ENCODE peak calls at places on chromosome 12, in six cellular contexts. One of them, this sample, is unnamed.

GRCh38 chr12:121260091-121260490 is 36.4 kb downstream of the CAMKK2 start:
- DNase-seq in A172: no peak
- DNase-seq in CD8-positive, alpha-beta T cell: no peak
- DNase-seq in astrocyte of the hippocampus: no peak
- DNase-seq in fibroblast of the conjunctiva: no peak
- DNase-seq in body of pancreas: no peak
- DNase-seq in this sample: no peak

GRCh38 chr12:19912996-19913395 is 455.3 kb upstream of the PDE3A start:
- DNase-seq in CD8-positive, alpha-beta T cell: no peak
- DNase-seq in fibroblast of the conjunctiva: no peak
- DNase-seq in astrocyte of the hippocampus: no peak
- DNase-seq in A172: no peak
- DNase-seq in body of pancreas: no peak
- DNase-seq in this sample: no peak

GRCh38 chr12:118015944-118016343 is 559 bp upstream of the RFC5 start:
- DNase-seq in CD8-positive, alpha-beta T cell: no peak
- DNase-seq in body of pancreas: no peak
- DNase-seq in A172: no peak
- DNase-seq in astrocyte of the hippocampus: no peak
- DNase-seq in fibroblast of the conjunctiva: no peak
- DNase-seq in this sample: no peak

GRCh38 chr12:101819467-101819866 is 11.3 kb downstream of the GNPTAB start:
- DNase-seq in astrocyte of the hippocampus: no peak
- DNase-seq in fibroblast of the conjunctiva: no peak
- DNase-seq in CD8-positive, alpha-beta T cell: no peak
- DNase-seq in body of pancreas: no peak
- DNase-seq in A172: no peak
- DNase-seq in this sample: no peak

GRCh38 chr12:114425031-114425626 is 19.2 kb upstream of the TBX5 start:
- DNase-seq in CD8-positive, alpha-beta T cell: no peak
- DNase-seq in fibroblast of the conjunctiva: no peak
- DNase-seq in body of pancreas: no peak
- DNase-seq in A172: no peak
- DNase-seq in astrocyte of the hippocampus: no peak
- DNase-seq in this sample: peak

GRCh38 chr12:70919597-70920035 is 922 bp downstream of the PTPRR start:
- DNase-seq in body of pancreas: no peak
- DNase-seq in fibroblast of the conjunctiva: no peak
- DNase-seq in astrocyte of the hippocampus: peak
- DNase-seq in CD8-positive, alpha-beta T cell: no peak
- DNase-seq in A172: peak
- DNase-seq in this sample: peak

GRCh38 chr12:128983371-128983770 is 130.1 kb downstream of the GLT1D1 start:
- DNase-seq in CD8-positive, alpha-beta T cell: no peak
- DNase-seq in fibroblast of the conjunctiva: no peak
- DNase-seq in body of pancreas: no peak
- DNase-seq in A172: no peak
- DNase-seq in astrocyte of the hippocampus: no peak
- DNase-seq in this sample: no peak

GRCh38 chr12:53729659-53730058 is 2.4 kb upstream of the CALCOCO1 start:
- DNase-seq in body of pancreas: no peak
- DNase-seq in CD8-positive, alpha-beta T cell: no peak
- DNase-seq in astrocyte of the hippocampus: no peak
- DNase-seq in A172: no peak
- DNase-seq in fibroblast of the conjunctiva: no peak
- DNase-seq in this sample: no peak

GRCh38 chr12:135127-135526 is 68.6 kb downstream of the IQSEC3 start:
- DNase-seq in CD8-positive, alpha-beta T cell: no peak
- DNase-seq in A172: no peak
- DNase-seq in fibroblast of the conjunctiva: no peak
- DNase-seq in astrocyte of the hippocampus: no peak
- DNase-seq in body of pancreas: no peak
- DNase-seq in this sample: no peak

GRCh38 chr12:29744365-29744764 is 39.4 kb downstream of the TMTC1 start:
- DNase-seq in astrocyte of the hippocampus: no peak
- DNase-seq in CD8-positive, alpha-beta T cell: no peak
- DNase-seq in fibroblast of the conjunctiva: no peak
- DNase-seq in A172: no peak
- DNase-seq in body of pancreas: no peak
- DNase-seq in this sample: no peak

GRCh38 chr12:107328442-107329133 is 235.2 kb upstream of the CRY1 start:
- DNase-seq in fibroblast of the conjunctiva: no peak
- DNase-seq in CD8-positive, alpha-beta T cell: no peak
- DNase-seq in body of pancreas: no peak
- DNase-seq in astrocyte of the hippocampus: peak
- DNase-seq in A172: peak
- DNase-seq in this sample: peak

GRCh38 chr12:55705802-55706402 is 1.8 kb downstream of the ITGA7 start:
- DNase-seq in A172: no peak
- DNase-seq in body of pancreas: no peak
- DNase-seq in astrocyte of the hippocampus: no peak
- DNase-seq in fibroblast of the conjunctiva: no peak
- DNase-seq in CD8-positive, alpha-beta T cell: no peak
- DNase-seq in this sample: peak

GRCh38 chr12:27667540-27667939 is 28.7 kb upstream of the REP15 start:
- DNase-seq in body of pancreas: no peak
- DNase-seq in fibroblast of the conjunctiva: peak
- DNase-seq in A172: no peak
- DNase-seq in astrocyte of the hippocampus: peak
- DNase-seq in CD8-positive, alpha-beta T cell: no peak
- DNase-seq in this sample: no peak

GRCh38 chr12:75747572-75747995 is 236.2 kb upstream of the KRR1 start:
- DNase-seq in astrocyte of the hippocampus: peak
- DNase-seq in A172: peak
- DNase-seq in CD8-positive, alpha-beta T cell: no peak
- DNase-seq in body of pancreas: no peak
- DNase-seq in fibroblast of the conjunctiva: peak
- DNase-seq in this sample: peak

GRCh38 chr12:69966409-69966808 is 141.4 kb downstream of the MYRFL start:
- DNase-seq in astrocyte of the hippocampus: peak
- DNase-seq in CD8-positive, alpha-beta T cell: no peak
- DNase-seq in body of pancreas: no peak
- DNase-seq in A172: peak
- DNase-seq in fibroblast of the conjunctiva: no peak
- DNase-seq in this sample: no peak

GRCh38 chr12:49323524-49324097 is 556 bp downstream of the TROAP start:
- DNase-seq in fibroblast of the conjunctiva: no peak
- DNase-seq in astrocyte of the hippocampus: no peak
- DNase-seq in CD8-positive, alpha-beta T cell: no peak
- DNase-seq in body of pancreas: no peak
- DNase-seq in A172: no peak
- DNase-seq in this sample: no peak

GRCh38 chr12:96981053-96981452 is 74.0 kb downstream of the NEDD1 start:
- DNase-seq in fibroblast of the conjunctiva: peak
- DNase-seq in body of pancreas: no peak
- DNase-seq in CD8-positive, alpha-beta T cell: no peak
- DNase-seq in astrocyte of the hippocampus: peak
- DNase-seq in A172: peak
- DNase-seq in this sample: no peak

GRCh38 chr12:39441963-39442894 is 691 bp downstream of the KIF21A start:
- DNase-seq in body of pancreas: no peak
- DNase-seq in A172: peak
- DNase-seq in astrocyte of the hippocampus: peak
- DNase-seq in fibroblast of the conjunctiva: no peak
- DNase-seq in CD8-positive, alpha-beta T cell: peak
- DNase-seq in this sample: peak

GRCh38 chr12:50751921-50752721 is 11.8 kb upstream of the ATF1 start:
- DNase-seq in astrocyte of the hippocampus: no peak
- DNase-seq in A172: peak
- DNase-seq in CD8-positive, alpha-beta T cell: no peak
- DNase-seq in body of pancreas: no peak
- DNase-seq in fibroblast of the conjunctiva: no peak
- DNase-seq in this sample: peak

GRCh38 chr12:11976005-11976404 is 94.7 kb upstream of the BCL2L14 start:
- DNase-seq in A172: no peak
- DNase-seq in body of pancreas: no peak
- DNase-seq in fibroblast of the conjunctiva: no peak
- DNase-seq in CD8-positive, alpha-beta T cell: no peak
- DNase-seq in astrocyte of the hippocampus: no peak
- DNase-seq in this sample: no peak

GRCh38 chr12:76220980-76221379 is 127.2 kb downstream of the BBS10 start:
- DNase-seq in body of pancreas: no peak
- DNase-seq in fibroblast of the conjunctiva: no peak
- DNase-seq in CD8-positive, alpha-beta T cell: no peak
- DNase-seq in A172: no peak
- DNase-seq in astrocyte of the hippocampus: no peak
- DNase-seq in this sample: no peak

GRCh38 chr12:70839544-70839943 is 81.0 kb downstream of the PTPRR start:
- DNase-seq in fibroblast of the conjunctiva: no peak
- DNase-seq in A172: no peak
- DNase-seq in astrocyte of the hippocampus: no peak
- DNase-seq in CD8-positive, alpha-beta T cell: no peak
- DNase-seq in body of pancreas: no peak
- DNase-seq in this sample: no peak

GRCh38 chr12:6405963-6406362 is 22.0 kb downstream of the LTBR start:
- DNase-seq in body of pancreas: no peak
- DNase-seq in astrocyte of the hippocampus: no peak
- DNase-seq in A172: no peak
- DNase-seq in CD8-positive, alpha-beta T cell: no peak
- DNase-seq in fibroblast of the conjunctiva: no peak
- DNase-seq in this sample: no peak

GRCh38 chr12:124298685-124299410 is 4.0 kb downstream of the RFLNA start:
- DNase-seq in astrocyte of the hippocampus: no peak
- DNase-seq in body of pancreas: no peak
- DNase-seq in A172: no peak
- DNase-seq in CD8-positive, alpha-beta T cell: no peak
- DNase-seq in fibroblast of the conjunctiva: no peak
- DNase-seq in this sample: no peak

GRCh38 chr12:15276088-15276698 is 46.1 kb upstream of the PTPRO start:
- DNase-seq in astrocyte of the hippocampus: peak
- DNase-seq in A172: peak
- DNase-seq in body of pancreas: peak
- DNase-seq in CD8-positive, alpha-beta T cell: no peak
- DNase-seq in fibroblast of the conjunctiva: peak
- DNase-seq in this sample: peak

GRCh38 chr12:96698521-96698920 is 208.5 kb upstream of the NEDD1 start:
- DNase-seq in A172: no peak
- DNase-seq in CD8-positive, alpha-beta T cell: no peak
- DNase-seq in fibroblast of the conjunctiva: no peak
- DNase-seq in body of pancreas: no peak
- DNase-seq in astrocyte of the hippocampus: no peak
- DNase-seq in this sample: no peak

GRCh38 chr12:123513805-123514204 is 19.7 kb downstream of the RILPL1 start:
- DNase-seq in CD8-positive, alpha-beta T cell: no peak
- DNase-seq in fibroblast of the conjunctiva: no peak
- DNase-seq in A172: no peak
- DNase-seq in astrocyte of the hippocampus: no peak
- DNase-seq in body of pancreas: no peak
- DNase-seq in this sample: no peak

GRCh38 chr12:102571889-102572288 is 91.5 kb upstream of the IGF1 start:
- DNase-seq in astrocyte of the hippocampus: no peak
- DNase-seq in A172: no peak
- DNase-seq in CD8-positive, alpha-beta T cell: no peak
- DNase-seq in fibroblast of the conjunctiva: no peak
- DNase-seq in body of pancreas: no peak
- DNase-seq in this sample: no peak

GRCh38 chr12:71954040-71954649 is 15.5 kb downstream of the TPH2 start:
- DNase-seq in A172: no peak
- DNase-seq in CD8-positive, alpha-beta T cell: no peak
- DNase-seq in astrocyte of the hippocampus: no peak
- DNase-seq in body of pancreas: no peak
- DNase-seq in fibroblast of the conjunctiva: no peak
- DNase-seq in this sample: no peak

GRCh38 chr12:38983117-38983571 is 77.8 kb upstream of the CPNE8 start:
- DNase-seq in astrocyte of the hippocampus: no peak
- DNase-seq in fibroblast of the conjunctiva: no peak
- DNase-seq in body of pancreas: no peak
- DNase-seq in A172: peak
- DNase-seq in CD8-positive, alpha-beta T cell: no peak
- DNase-seq in this sample: no peak

GRCh38 chr12:126966498-126966897 is 1300.5 kb upstream of the TMEM132C start:
- DNase-seq in body of pancreas: no peak
- DNase-seq in astrocyte of the hippocampus: no peak
- DNase-seq in fibroblast of the conjunctiva: no peak
- DNase-seq in A172: no peak
- DNase-seq in CD8-positive, alpha-beta T cell: no peak
- DNase-seq in this sample: no peak

GRCh38 chr12:67442347-67442841 is 173.2 kb downstream of the CAND1 start:
- DNase-seq in body of pancreas: peak
- DNase-seq in astrocyte of the hippocampus: peak
- DNase-seq in A172: no peak
- DNase-seq in CD8-positive, alpha-beta T cell: no peak
- DNase-seq in fibroblast of the conjunctiva: no peak
- DNase-seq in this sample: no peak

GRCh38 chr12:78951746-78952532 is 87.4 kb downstream of the SYT1 start:
- DNase-seq in CD8-positive, alpha-beta T cell: no peak
- DNase-seq in fibroblast of the conjunctiva: no peak
- DNase-seq in body of pancreas: no peak
- DNase-seq in A172: peak
- DNase-seq in astrocyte of the hippocampus: no peak
- DNase-seq in this sample: no peak

This sample was measured in ACHN.